ENCODE peak calls at places on chromosomes 2 and 18, in seven cellular contexts. Q, Y, P, E, D, H and L are unnamed samples. For H3K36me3, the result is how much of the 10 kb centered on the place peaks cover.

GRCh38 chr18:63307555-63308200 is 11.9 kb downstream of the BCL2 start:
- DNase-seq in Q (no peak), Y (no peak), P (peak), E (no peak), D (no peak), H (no peak), L (no peak)

GRCh38 chr2:64770781-64771334 is 117.1 kb upstream of the SERTAD2 start:
- DNase-seq in Q (peak), Y (no peak), P (peak), E (no peak), D (peak), H (no peak), L (no peak)

GRCh38 chr18:37684590-37684989 is 119.0 kb upstream of the CELF4 start:
- DNase-seq in Q (no peak), Y (no peak), P (no peak), E (no peak), D (no peak), H (no peak), L (no peak)

GRCh38 chr2:15415748-15416147 is 145.4 kb downstream of the NBAS start:
- DNase-seq in Q (no peak), Y (no peak), P (no peak), E (no peak), D (no peak), H (no peak), L (no peak)

GRCh38 chr2:40168032-40168431 is 283.9 kb downstream of the SLC8A1 start:
- DNase-seq in Q (peak), Y (no peak), P (no peak), E (no peak), D (no peak), H (no peak), L (no peak)

GRCh38 chr2:218008060-218009040 is 5.6 kb upstream of the TNS1 start:
- DNase-seq in Q (no peak), Y (no peak), P (peak), E (no peak), D (no peak), H (no peak), L (no peak)

GRCh38 chr2:9508934-9509333 is 34.6 kb downstream of the IAH1 start:
- DNase-seq in Q (no peak), Y (no peak), P (no peak), E (no peak), D (no peak), H (no peak), L (no peak)

GRCh38 chr2:7744827-7745226 is 827.6 kb downstream of the RNF144A start:
- DNase-seq in Q (no peak), Y (no peak), P (peak), E (no peak), D (no peak), H (no peak), L (no peak)

GRCh38 chr18:61926532-61926931 is 33.7 kb upstream of the RNF152 start:
- DNase-seq in Q (no peak), Y (no peak), P (no peak), E (no peak), D (no peak), H (no peak), L (no peak)

GRCh38 chr2:172437419-172438063 is 10.2 kb downstream of the ITGA6 start:
- DNase-seq in Q (no peak), Y (no peak), P (no peak), E (no peak), D (no peak), H (no peak), L (peak)

GRCh38 chr18:79380816-79381806 is 14.6 kb upstream of the NFATC1 start:
- DNase-seq in Q (peak), Y (no peak), P (peak), E (peak), D (peak), H (peak), L (peak)

GRCh38 chr18:2988041-2988794 is 24.7 kb downstream of the LPIN2 start:
- DNase-seq in Q (no peak), Y (no peak), P (peak), E (no peak), D (no peak), H (no peak), L (no peak)

GRCh38 chr2:71453404-71454220 is at the start of gene DYSF:
- DNase-seq in Q (peak), Y (peak), P (peak), E (peak), D (peak), H (no peak), L (no peak)

GRCh38 chr2:72271766-72272615 is 124.3 kb upstream of the CYP26B1 start:
- DNase-seq in Q (peak), Y (no peak), P (no peak), E (peak), D (no peak), H (no peak), L (no peak)

GRCh38 chr2:206915136-206915535 is 24.2 kb upstream of the CPO start:
- DNase-seq in Q (peak), Y (no peak), P (peak), E (no peak), D (peak), H (no peak), L (no peak)

GRCh38 chr18:59085797-59086196 is 53.9 kb upstream of the SEC11C start:
- DNase-seq in Q (peak), Y (no peak), P (peak), E (no peak), D (no peak), H (no peak), L (no peak)

GRCh38 chr2:130883520-130883919 is 46.8 kb downstream of the ARHGEF4 start:
- DNase-seq in Q (no peak), Y (no peak), P (no peak), E (no peak), D (no peak), H (no peak), L (no peak)

GRCh38 chr18:59646228-59646945 is 50.8 kb downstream of the CCBE1 start:
- DNase-seq in Q (no peak), Y (no peak), P (peak), E (no peak), D (peak), H (no peak), L (no peak)

GRCh38 chr18:36934884-36935283 is 106.0 kb downstream of the KIAA1328 start:
- DNase-seq in Q (no peak), Y (no peak), P (peak), E (no peak), D (no peak), H (no peak), L (no peak)

GRCh38 chr2:190446750-190447516 is 38.8 kb downstream of the MFSD6 start:
- DNase-seq in Q (no peak), Y (no peak), P (no peak), E (no peak), D (no peak), H (no peak), L (no peak)

GRCh38 chr2:28557389-28558119 is 61.7 kb downstream of the PLB1 start:
- DNase-seq in Q (peak), Y (no peak), P (no peak), E (no peak), D (no peak), H (no peak), L (no peak)

GRCh38 chr2:179106342-179107178 is 56.6 kb upstream of the CCDC141 start:
- DNase-seq in Q (peak), Y (peak), P (peak), E (no peak), D (peak), H (no peak), L (no peak)

GRCh38 chr2:74887961-74888670 is 54.2 kb downstream of the HK2 start:
- DNase-seq in Q (no peak), Y (no peak), P (peak), E (no peak), D (no peak), H (no peak), L (no peak)

GRCh38 chr18:49052891-49053644 is 102.3 kb upstream of the SMAD7 start:
- DNase-seq in Q (no peak), Y (no peak), P (peak), E (no peak), D (no peak), H (no peak), L (peak)

DNA sequence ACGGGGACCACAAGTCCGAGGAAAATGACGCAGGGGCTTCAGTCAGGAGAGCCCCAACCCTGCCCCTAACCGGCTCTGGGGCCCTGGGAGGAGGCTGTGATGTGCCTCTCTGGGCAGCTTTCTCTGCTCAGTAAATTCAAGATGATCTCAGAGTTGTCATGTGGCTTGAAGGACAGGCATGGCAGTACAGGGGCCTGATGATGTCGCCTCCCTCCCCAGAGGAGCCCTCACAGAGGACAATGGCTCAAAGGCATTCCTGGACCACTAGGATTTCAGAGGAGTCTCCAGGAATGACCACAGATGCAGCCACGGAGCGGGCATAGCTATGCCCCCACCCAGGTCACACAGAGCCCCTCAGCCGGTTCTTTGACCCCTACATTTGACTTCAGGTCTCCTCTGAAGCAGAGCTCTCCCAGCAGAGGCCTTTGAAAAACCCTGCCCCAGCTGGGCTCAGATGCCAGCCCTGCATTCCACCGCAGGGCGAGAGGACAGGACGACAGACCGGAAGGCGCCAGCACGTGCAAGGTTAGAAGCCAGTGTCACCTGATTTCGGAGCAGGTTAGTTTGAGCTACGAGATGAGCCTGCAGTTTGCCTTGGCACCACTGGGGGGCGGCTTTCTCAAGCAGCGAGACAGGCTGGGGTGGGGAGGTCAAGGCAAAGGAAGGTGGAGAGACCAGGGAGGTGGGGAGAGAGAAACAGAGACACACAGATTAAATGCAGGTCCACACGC is 39.2 kb downstream of the BIN1 start:
- DNase-seq in Q (peak), Y (peak), P (peak), E (peak), D (peak), H (peak), L (peak)
- H3K36me3 ChIP-seq in Q (under half), Y (under half), P (under half), E (under half), D (under half), H (half or more), L (under half)

DNA sequence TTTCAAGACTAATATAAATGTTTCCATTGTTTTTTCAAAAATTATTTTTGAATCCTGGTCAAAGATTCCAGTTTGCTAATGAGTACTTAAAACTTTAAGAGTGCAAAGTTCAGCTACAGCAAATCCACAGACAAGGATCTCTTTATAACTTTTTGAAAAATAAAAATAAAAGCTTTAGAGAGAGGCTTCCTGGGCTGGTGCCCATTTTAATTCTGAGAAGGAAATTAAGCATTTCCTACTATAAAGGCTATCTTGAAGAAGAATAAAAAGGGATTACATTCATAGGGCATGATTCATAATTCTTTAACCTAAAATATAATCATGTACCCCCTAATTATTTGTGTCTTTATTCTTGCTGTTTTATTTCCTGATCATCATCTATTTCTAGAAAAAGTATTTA is 38.2 kb downstream of the DNAJC10 start:
- DNase-seq in Q (no peak), Y (no peak), P (no peak), E (no peak), D (no peak), H (no peak), L (no peak)
- H3K36me3 ChIP-seq in Q (under half), Y (half or more), P (half or more), E (under half), D (half or more), H (half or more), L (under half)

GRCh38 chr2:23836971-23837565 is 89.9 kb downstream of the ATAD2B start:
- DNase-seq in Q (no peak), Y (no peak), P (no peak), E (no peak), D (no peak), H (no peak), L (no peak)

GRCh38 chr2:23836505-23836904 is 90.4 kb downstream of the ATAD2B start:
- DNase-seq in Q (no peak), Y (no peak), P (no peak), E (no peak), D (no peak), H (no peak), L (no peak)

GRCh38 chr2:23843051-23843976 is 83.6 kb downstream of the ATAD2B start:
- DNase-seq in Q (no peak), Y (no peak), P (peak), E (no peak), D (no peak), H (no peak), L (no peak)

GRCh38 chr2:23838970-23839369 is 88.0 kb downstream of the ATAD2B start:
- DNase-seq in Q (no peak), Y (no peak), P (no peak), E (no peak), D (no peak), H (no peak), L (no peak)

GRCh38 chr2:23839919-23840318 is 87.0 kb downstream of the ATAD2B start:
- DNase-seq in Q (no peak), Y (no peak), P (no peak), E (no peak), D (no peak), H (no peak), L (no peak)
- H3K36me3 ChIP-seq in Q (under half), Y (under half), P (under half), E (under half), D (under half), H (under half), L (under half)

GRCh38 chr18:76685402-76685801 is 137.0 kb upstream of the ZNF236 start:
- DNase-seq in Q (no peak), Y (no peak), P (no peak), E (no peak), D (no peak), H (no peak), L (no peak)

GRCh38 chr18:76688724-76689472 is 133.5 kb upstream of the ZNF236 start:
- DNase-seq in Q (no peak), Y (no peak), P (no peak), E (no peak), D (no peak), H (no peak), L (no peak)

GRCh38 chr18:76685860-76686259 is 136.5 kb upstream of the ZNF236 start:
- DNase-seq in Q (no peak), Y (no peak), P (no peak), E (no peak), D (no peak), H (no peak), L (no peak)

GRCh38 chr18:76686737-76687231 is 135.6 kb upstream of the ZNF236 start:
- DNase-seq in Q (peak), Y (peak), P (peak), E (peak), D (no peak), H (no peak), L (peak)

DNA sequence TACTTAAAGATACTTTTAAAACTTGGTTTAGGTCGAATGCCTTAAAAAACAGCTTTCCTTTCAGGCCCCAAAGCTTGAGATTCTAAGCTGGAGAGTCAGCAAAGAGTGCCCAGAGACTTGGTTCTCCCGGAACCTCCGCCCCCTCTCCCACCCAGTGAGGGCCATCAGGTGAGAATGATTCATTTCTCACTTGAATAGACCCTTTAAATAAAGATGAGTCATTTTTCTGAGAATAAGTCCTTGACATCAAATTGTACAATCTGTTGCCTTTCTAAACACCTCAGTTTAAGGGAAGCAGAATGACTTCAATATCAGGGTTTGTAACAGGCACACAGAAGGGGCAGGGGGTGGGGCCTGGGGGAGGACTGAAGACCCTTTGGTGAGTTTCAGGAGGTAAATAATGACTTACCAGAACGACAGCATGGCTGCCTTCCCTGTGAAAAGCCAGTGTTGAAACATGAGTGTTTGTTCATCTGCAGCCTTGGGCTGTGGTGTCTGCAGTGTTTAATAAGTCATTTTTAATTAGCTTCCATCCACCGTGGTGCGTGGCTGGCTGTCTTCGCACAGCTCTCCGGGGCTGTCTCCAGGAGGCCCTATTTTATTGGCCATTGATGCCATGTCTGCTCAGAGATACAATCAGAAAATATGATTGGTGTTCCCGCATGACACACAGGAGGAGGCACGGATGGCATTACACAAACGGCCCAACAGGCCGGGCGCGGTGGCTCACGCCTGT is 134.9 kb upstream of the ZNF236 start:
- DNase-seq in Q (peak), Y (no peak), P (peak), E (no peak), D (no peak), H (no peak), L (no peak)
- H3K36me3 ChIP-seq in Q (under half), Y (under half), P (under half), E (under half), D (under half), H (under half), L (under half)